ENCODE peak calls at places on chromosomes 11 and 22, in six cellular contexts. B, L, D, R, S and T are unnamed samples.

GRCh38 chr11:11155962-11156815 is 196.9 kb downstream of the CSNK2A3 start:
- DNase-seq in S (no peak), B (peak; percentile 35), L (peak; percentile 55), D (no peak), R (no peak), T (no peak)

GRCh38 chr22:35835267-35835997 is 117.8 kb downstream of the APOL5 start:
- DNase-seq in D (no peak), R (no peak), L (no peak), B (no peak), S (no peak), T (no peak)

GRCh38 chr11:26974068-26974790 is 19.7 kb upstream of the FIBIN start:
- DNase-seq in L (no peak), S (no peak), D (no peak), B (no peak), R (no peak), T (no peak)

GRCh38 chr22:46055176-46055850 is 78.4 kb upstream of the WNT7B start:
- DNase-seq in B (no peak), S (no peak), L (no peak), R (peak; percentile 72), D (peak; percentile 85), T (no peak)

GRCh38 chr22:17748555-17749353 is 25.5 kb downstream of the BID start:
- DNase-seq in S (no peak), D (no peak), R (no peak), L (no peak), B (no peak), T (no peak)

GRCh38 chr11:96098511-96099241 is 174.8 kb upstream of the MTMR2 start:
- DNase-seq in D (no peak), R (peak; percentile 40), S (no peak), L (no peak), B (no peak), T (no peak)

GRCh38 chr11:1397146-1397861 is 7.6 kb downstream of the BRSK2 start:
- DNase-seq in D (no peak), S (no peak), R (peak; percentile 36), B (no peak), L (no peak), T (no peak)

GRCh38 chr11:1448166-1448825 is 38.3 kb downstream of the MOB2 start:
- DNase-seq in S (no peak), L (no peak), D (no peak), R (no peak), B (no peak), T (no peak)

GRCh38 chr22:22886546-22886945 is 1.1 kb upstream of the IGLL5 start:
- DNase-seq in B (no peak), S (no peak), L (no peak), D (no peak), R (no peak), T (no peak)

GRCh38 chr11:34366522-34366921 is 8.7 kb upstream of the ABTB2 start:
- DNase-seq in R (no peak), D (no peak), S (no peak), L (no peak), B (no peak), T (no peak)

GRCh38 chr22:44578115-44578457 is 80.1 kb upstream of the RTL6 start:
- DNase-seq in D (no peak), S (no peak), B (no peak), R (peak; percentile 7), L (no peak), T (no peak)

GRCh38 chr11:35619030-35619753 is 932 bp downstream of the FJX1 start:
- DNase-seq in B (no peak), S (peak; percentile 48), L (peak; percentile 40), D (no peak), R (peak; percentile 46), T (no peak)

GRCh38 chr11:20003357-20003756 is 156.9 kb downstream of the DBX1 start:
- DNase-seq in B (no peak), L (no peak), D (no peak), R (no peak), S (no peak), T (peak; percentile 84)

GRCh38 chr11:45079567-45079942 is 66.9 kb upstream of the PRDM11 start:
- DNase-seq in L (no peak), D (no peak), R (no peak), B (no peak), S (no peak), T (no peak)

GRCh38 chr11:1889941-1890855 is 1.5 kb downstream of the PRR33 start:
- DNase-seq in D (no peak), S (no peak), B (no peak), R (no peak), L (peak; percentile 29), T (no peak)

GRCh38 chr22:45159652-45160462 is 3.9 kb upstream of the NUP50 start:
- DNase-seq in R (no peak), D (peak; percentile 37), S (no peak), L (no peak), B (no peak), T (no peak)

GRCh38 chr11:1387961-1388762 is 1.6 kb upstream of the BRSK2 start:
- DNase-seq in L (no peak), S (peak; percentile 53), B (no peak), R (peak; percentile 35), D (no peak), T (no peak)

GRCh38 chr11:111419641-111420327 is 40.7 kb upstream of the POU2AF1 start:
- DNase-seq in S (no peak), D (no peak), L (no peak), B (no peak), R (peak; percentile 49), T (no peak)

GRCh38 chr11:47378011-47378835 is at the start of gene SPI1:
- DNase-seq in B (no peak), D (peak; percentile 72), L (no peak), S (no peak), R (peak; percentile 84), T (no peak)

GRCh38 chr11:26878959-26879581 is 114.8 kb upstream of the FIBIN start:
- DNase-seq in L (no peak), D (no peak), R (no peak), B (no peak), S (no peak), T (no peak)

GRCh38 chr11:43957571-43957970 is 15.1 kb downstream of the C11orf96 start:
- DNase-seq in R (no peak), L (no peak), D (no peak), B (no peak), S (no peak), T (no peak)

GRCh38 chr11:84790849-84791427 is 836.2 kb downstream of the DLG2 start:
- DNase-seq in R (no peak), S (no peak), B (no peak), L (no peak), D (no peak), T (no peak)

GRCh38 chr22:27585141-27585540 is 216.4 kb downstream of the MN1 start:
- DNase-seq in D (no peak), L (no peak), B (no peak), S (no peak), R (no peak), T (no peak)

GRCh38 chr22:17880020-17880419 is 105.8 kb upstream of the BID start:
- DNase-seq in S (no peak), L (no peak), D (no peak), B (no peak), R (no peak), T (no peak)

GRCh38 chr22:33984211-33984610 is 63.9 kb upstream of the LARGE1 start:
- DNase-seq in D (no peak), S (no peak), B (no peak), R (no peak), L (no peak), T (no peak)

GRCh38 chr22:47328550-47329243 is 566.2 kb downstream of the TBC1D22A start:
- DNase-seq in L (no peak), S (no peak), D (no peak), B (no peak), R (no peak), T (no peak)

GRCh38 chr11:83087035-83087434 is 15.3 kb upstream of the RAB30 start:
- DNase-seq in B (no peak), D (no peak), R (no peak), L (no peak), S (peak; percentile 76), T (no peak)

GRCh38 chr11:15034687-15035267 is 38.6 kb upstream of the CALCB start:
- DNase-seq in D (no peak), B (no peak), L (no peak), R (no peak), S (no peak), T (no peak)

GRCh38 chr22:21446827-21447690 is 20.1 kb upstream of the TMEM191C start:
- DNase-seq in B (no peak), L (no peak), D (peak; percentile 13), R (peak; percentile 30), S (no peak), T (no peak)

GRCh38 chr11:125262194-125262824 is 97.8 kb downstream of the PKNOX2 start:
- DNase-seq in D (no peak), L (no peak), S (no peak), R (no peak), B (no peak), T (no peak)

GRCh38 chr22:36773935-36774334 is 2.0 kb downstream of the IFT27 start:
- DNase-seq in L (no peak), D (no peak), S (no peak), B (no peak), R (no peak), T (no peak)

GRCh38 chr11:66476841-66477251 is 3.4 kb upstream of the DPP3 start:
- DNase-seq in B (no peak), S (no peak), L (no peak), D (no peak), R (no peak), T (no peak)

GRCh38 chr11:123193742-123194141 is 1.3 kb downstream of the CLMP start:
- DNase-seq in D (no peak), B (no peak), R (no peak), S (no peak), L (no peak), T (no peak)

GRCh38 chr11:14967581-14968214 is 4.5 kb downstream of the CALCA start:
- DNase-seq in B (no peak), D (no peak), S (no peak), R (no peak), L (no peak), T (peak; percentile 84)

GRCh38 chr22:46582281-46582811 is 37.8 kb upstream of the GRAMD4 start:
- DNase-seq in D (peak; percentile 84), S (no peak), R (peak; percentile 19), B (no peak), L (no peak), T (no peak)

GRCh38 chr11:110715541-110715940 is 3.3 kb upstream of the ARHGAP20 start:
- DNase-seq in L (no peak), B (no peak), R (no peak), S (no peak), D (no peak), T (no peak)

GRCh38 chr22:50057868-50058311 is at the start of gene TTLL8:
- DNase-seq in B (no peak), S (no peak), R (peak; percentile 33), L (no peak), D (no peak), T (no peak)

GRCh38 chr11:17259519-17259918 is 17.0 kb upstream of the NUCB2 start:
- DNase-seq in R (no peak), L (no peak), B (no peak), S (no peak), D (no peak), T (no peak)

GRCh38 chr11:7611411-7611810 is 61.9 kb downstream of the CYB5R2 start:
- DNase-seq in R (no peak), L (no peak), D (no peak), S (no peak), B (no peak), T (no peak)